ENCODE peak calls at places on chromosomes 4 and X, in five cellular contexts. One of them, this sample, is unnamed.

GRCh38 chr4:113141901-113142346 is 92.5 kb downstream of the ANK2 start:
- DNase-seq in prostate gland: peak
- DNase-seq in heart right ventricle: no peak
- DNase-seq in CD8-positive, alpha-beta T cell: no peak
- DNase-seq in pancreas: no peak
- DNase-seq in this sample: peak

GRCh38 chr4:52160859-52161258 is 109.8 kb downstream of the SPATA18 start:
- DNase-seq in heart right ventricle: no peak
- DNase-seq in CD8-positive, alpha-beta T cell: no peak
- DNase-seq in prostate gland: no peak
- DNase-seq in pancreas: no peak
- DNase-seq in this sample: no peak

GRCh38 chrX:129523076-129524055 is at the start of gene SMARCA1:
- DNase-seq in pancreas: peak
- DNase-seq in heart right ventricle: peak
- DNase-seq in prostate gland: peak
- DNase-seq in CD8-positive, alpha-beta T cell: no peak
- DNase-seq in this sample: no peak

GRCh38 chr4:154559141-154559841 is 3.5 kb upstream of the FGB start:
- DNase-seq in pancreas: no peak
- DNase-seq in heart right ventricle: no peak
- DNase-seq in prostate gland: no peak
- DNase-seq in CD8-positive, alpha-beta T cell: no peak
- DNase-seq in this sample: peak

GRCh38 chr4:146132445-146132844 is 43.1 kb upstream of the LSM6 start:
- DNase-seq in CD8-positive, alpha-beta T cell: no peak
- DNase-seq in prostate gland: no peak
- DNase-seq in pancreas: no peak
- DNase-seq in heart right ventricle: no peak
- DNase-seq in this sample: peak

GRCh38 chrX:121496966-121497365 is 449.6 kb downstream of the GLUD2 start:
- DNase-seq in prostate gland: no peak
- DNase-seq in heart right ventricle: no peak
- DNase-seq in CD8-positive, alpha-beta T cell: no peak
- DNase-seq in pancreas: no peak
- DNase-seq in this sample: no peak

GRCh38 chrX:69138512-69138911 is 26.7 kb downstream of the PJA1 start:
- DNase-seq in prostate gland: no peak
- DNase-seq in CD8-positive, alpha-beta T cell: no peak
- DNase-seq in pancreas: no peak
- DNase-seq in heart right ventricle: no peak
- DNase-seq in this sample: no peak

GRCh38 chr4:48141048-48141447 is 7.0 kb upstream of the TXK start:
- DNase-seq in pancreas: no peak
- DNase-seq in CD8-positive, alpha-beta T cell: no peak
- DNase-seq in prostate gland: no peak
- DNase-seq in heart right ventricle: no peak
- DNase-seq in this sample: peak

GRCh38 chr4:133150643-133151300 is 1.7 kb downstream of the PCDH10 start:
- DNase-seq in CD8-positive, alpha-beta T cell: no peak
- DNase-seq in pancreas: peak
- DNase-seq in prostate gland: no peak
- DNase-seq in heart right ventricle: no peak
- DNase-seq in this sample: no peak

GRCh38 chr4:109462802-109463201 is 29.2 kb downstream of the SEC24B start:
- DNase-seq in prostate gland: no peak
- DNase-seq in pancreas: no peak
- DNase-seq in CD8-positive, alpha-beta T cell: no peak
- DNase-seq in heart right ventricle: no peak
- DNase-seq in this sample: peak

GRCh38 chr4:175435437-175435836 is 376.6 kb downstream of the GPM6A start:
- DNase-seq in heart right ventricle: no peak
- DNase-seq in prostate gland: no peak
- DNase-seq in CD8-positive, alpha-beta T cell: no peak
- DNase-seq in pancreas: no peak
- DNase-seq in this sample: no peak

GRCh38 chr4:733631-733980 is 28.0 kb downstream of the PCGF3 start:
- DNase-seq in pancreas: peak
- DNase-seq in prostate gland: no peak
- DNase-seq in CD8-positive, alpha-beta T cell: no peak
- DNase-seq in heart right ventricle: peak
- DNase-seq in this sample: no peak

GRCh38 chrX:16665089-16665488 is 15.1 kb downstream of the S100G start:
- DNase-seq in pancreas: no peak
- DNase-seq in CD8-positive, alpha-beta T cell: no peak
- DNase-seq in heart right ventricle: no peak
- DNase-seq in prostate gland: no peak
- DNase-seq in this sample: peak

GRCh38 chrX:17830211-17830610 is 30.9 kb downstream of the RAI2 start:
- DNase-seq in pancreas: no peak
- DNase-seq in prostate gland: no peak
- DNase-seq in heart right ventricle: no peak
- DNase-seq in CD8-positive, alpha-beta T cell: no peak
- DNase-seq in this sample: no peak

GRCh38 chrX:9646471-9647038 is 119.1 kb downstream of the GPR143 start:
- DNase-seq in CD8-positive, alpha-beta T cell: no peak
- DNase-seq in prostate gland: no peak
- DNase-seq in pancreas: no peak
- DNase-seq in heart right ventricle: no peak
- DNase-seq in this sample: no peak

GRCh38 chr4:8844976-8845690 is 26.5 kb downstream of the HMX1 start:
- DNase-seq in CD8-positive, alpha-beta T cell: no peak
- DNase-seq in pancreas: no peak
- DNase-seq in heart right ventricle: no peak
- DNase-seq in prostate gland: no peak
- DNase-seq in this sample: no peak

GRCh38 chr4:112321768-112322684 is 24.9 kb downstream of the ALPK1 start:
- DNase-seq in heart right ventricle: peak
- DNase-seq in prostate gland: peak
- DNase-seq in CD8-positive, alpha-beta T cell: peak
- DNase-seq in pancreas: peak
- DNase-seq in this sample: peak

GRCh38 chrX:29318051-29318450 is 730.8 kb downstream of the IL1RAPL1 start:
- DNase-seq in prostate gland: no peak
- DNase-seq in pancreas: no peak
- DNase-seq in heart right ventricle: no peak
- DNase-seq in CD8-positive, alpha-beta T cell: no peak
- DNase-seq in this sample: no peak

GRCh38 chrX:151393514-151393913 is 3.5 kb upstream of the VMA21 start:
- DNase-seq in CD8-positive, alpha-beta T cell: peak
- DNase-seq in prostate gland: no peak
- DNase-seq in heart right ventricle: no peak
- DNase-seq in pancreas: no peak
- DNase-seq in this sample: no peak

GRCh38 chr4:172708184-172708583 is 460.4 kb upstream of the GALNT7 start:
- DNase-seq in pancreas: no peak
- DNase-seq in heart right ventricle: no peak
- DNase-seq in prostate gland: no peak
- DNase-seq in CD8-positive, alpha-beta T cell: no peak
- DNase-seq in this sample: no peak

GRCh38 chr4:825969-826330 is at the start of gene CPLX1:
- DNase-seq in prostate gland: no peak
- DNase-seq in pancreas: peak
- DNase-seq in heart right ventricle: no peak
- DNase-seq in CD8-positive, alpha-beta T cell: no peak
- DNase-seq in this sample: no peak

GRCh38 chrX:139172731-139173130 is 357.8 kb upstream of the F9 start:
- DNase-seq in prostate gland: no peak
- DNase-seq in CD8-positive, alpha-beta T cell: no peak
- DNase-seq in pancreas: no peak
- DNase-seq in heart right ventricle: no peak
- DNase-seq in this sample: no peak

GRCh38 chr4:4968161-4968757 is 51.0 kb downstream of the CYTL1 start:
- DNase-seq in CD8-positive, alpha-beta T cell: no peak
- DNase-seq in prostate gland: no peak
- DNase-seq in pancreas: no peak
- DNase-seq in heart right ventricle: no peak
- DNase-seq in this sample: no peak

GRCh38 chr4:849478-850175 is 23.7 kb upstream of the CPLX1 start:
- DNase-seq in CD8-positive, alpha-beta T cell: no peak
- DNase-seq in prostate gland: no peak
- DNase-seq in pancreas: peak
- DNase-seq in heart right ventricle: no peak
- DNase-seq in this sample: no peak

GRCh38 chrX:68568136-68568535 is 69.3 kb downstream of the YIPF6 start:
- DNase-seq in CD8-positive, alpha-beta T cell: no peak
- DNase-seq in prostate gland: no peak
- DNase-seq in pancreas: no peak
- DNase-seq in heart right ventricle: no peak
- DNase-seq in this sample: peak

GRCh38 chrX:68396953-68397352 is 36.3 kb downstream of the OPHN1 start:
- DNase-seq in CD8-positive, alpha-beta T cell: no peak
- DNase-seq in heart right ventricle: no peak
- DNase-seq in pancreas: no peak
- DNase-seq in prostate gland: no peak
- DNase-seq in this sample: no peak

GRCh38 chrX:46698691-46699090 is 60.2 kb downstream of the SLC9A7 start:
- DNase-seq in pancreas: no peak
- DNase-seq in CD8-positive, alpha-beta T cell: no peak
- DNase-seq in prostate gland: no peak
- DNase-seq in heart right ventricle: no peak
- DNase-seq in this sample: peak

DNA sequence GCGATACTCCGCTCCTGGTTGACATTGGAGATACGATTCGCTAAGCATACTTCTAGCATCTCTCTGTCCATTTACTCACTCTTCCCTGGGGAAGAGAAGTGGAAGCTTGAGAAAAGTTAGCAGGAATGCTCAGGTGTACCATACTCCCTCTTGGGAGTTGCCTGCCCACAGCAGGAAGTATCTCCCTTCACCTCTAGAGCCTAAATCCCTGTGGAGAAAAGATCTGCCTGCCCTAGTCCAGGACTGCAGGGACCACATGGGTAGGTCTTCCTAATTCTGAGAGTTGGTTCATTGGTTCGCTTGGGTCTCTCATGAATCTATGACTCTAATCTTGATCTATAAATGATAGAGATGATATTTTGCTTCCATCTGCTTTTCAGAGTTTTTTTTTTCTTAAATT is 26.3 kb upstream of the MAPK10 start:
- DNase-seq in CD8-positive, alpha-beta T cell: no peak
- DNase-seq in heart right ventricle: no peak
- DNase-seq in pancreas: no peak
- DNase-seq in prostate gland: no peak
- DNase-seq in this sample: no peak
- H3K4me3 ChIP-seq in CD8-positive, alpha-beta T cell: no peak
- H3K4me3 ChIP-seq in heart right ventricle: no peak
- H3K4me3 ChIP-seq in pancreas: no peak
- H3K4me3 ChIP-seq in prostate gland: no peak
- H3K4me3 ChIP-seq in this sample: no peak

GRCh38 chrX:153921511-153922285 is 4.4 kb downstream of the ARHGAP4 start:
- DNase-seq in prostate gland: no peak
- DNase-seq in pancreas: peak
- DNase-seq in CD8-positive, alpha-beta T cell: no peak
- DNase-seq in heart right ventricle: no peak
- DNase-seq in this sample: no peak

GRCh38 chrX:153922286-153922573 is 3.8 kb downstream of the ARHGAP4 start:
- DNase-seq in heart right ventricle: no peak
- DNase-seq in pancreas: peak
- DNase-seq in prostate gland: no peak
- DNase-seq in CD8-positive, alpha-beta T cell: no peak
- DNase-seq in this sample: no peak

GRCh38 chrX:153919281-153919680 is 6.8 kb downstream of the ARHGAP4 start:
- DNase-seq in pancreas: peak
- DNase-seq in CD8-positive, alpha-beta T cell: no peak
- DNase-seq in heart right ventricle: no peak
- DNase-seq in prostate gland: no peak
- DNase-seq in this sample: no peak

GRCh38 chrX:153920546-153920945 is 5.5 kb downstream of the ARHGAP4 start:
- DNase-seq in prostate gland: no peak
- DNase-seq in heart right ventricle: no peak
- DNase-seq in CD8-positive, alpha-beta T cell: no peak
- DNase-seq in pancreas: peak
- DNase-seq in this sample: no peak

DNA sequence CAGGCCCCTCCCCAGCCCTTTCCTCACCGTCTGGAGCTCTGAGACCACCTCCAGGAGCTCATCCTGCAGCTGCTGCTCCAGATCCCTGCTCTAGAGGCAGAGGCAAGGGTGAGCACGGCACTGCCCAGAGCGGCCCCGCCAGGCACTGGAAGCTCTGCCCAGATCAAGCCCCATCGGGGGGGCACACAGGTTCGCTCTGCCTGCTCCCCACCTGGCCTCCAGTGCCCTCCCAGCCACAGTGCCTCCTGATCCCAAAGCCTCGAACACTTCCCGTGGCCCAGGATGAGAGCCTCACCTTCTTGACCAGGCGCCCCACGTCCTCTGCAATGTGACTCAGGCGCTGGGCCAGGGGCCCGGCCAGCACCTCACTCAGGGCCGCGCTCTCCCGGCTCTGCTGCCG is 5.0 kb downstream of the ARHGAP4 start:
- DNase-seq in CD8-positive, alpha-beta T cell: no peak
- DNase-seq in heart right ventricle: no peak
- DNase-seq in pancreas: no peak
- DNase-seq in prostate gland: no peak
- DNase-seq in this sample: no peak
- H3K4me3 ChIP-seq in CD8-positive, alpha-beta T cell: no peak
- H3K4me3 ChIP-seq in heart right ventricle: peak
- H3K4me3 ChIP-seq in pancreas: no peak
- H3K4me3 ChIP-seq in prostate gland: no peak
- H3K4me3 ChIP-seq in this sample: no peak

GRCh38 chr4:81215936-81216335 is 914 bp upstream of the PRKG2 start:
- DNase-seq in heart right ventricle: no peak
- DNase-seq in prostate gland: no peak
- DNase-seq in CD8-positive, alpha-beta T cell: no peak
- DNase-seq in pancreas: no peak
- DNase-seq in this sample: no peak
- H3K4me3 ChIP-seq in heart right ventricle: no peak
- H3K4me3 ChIP-seq in prostate gland: no peak
- H3K4me3 ChIP-seq in CD8-positive, alpha-beta T cell: no peak
- H3K4me3 ChIP-seq in pancreas: no peak
- H3K4me3 ChIP-seq in this sample: no peak

DNA sequence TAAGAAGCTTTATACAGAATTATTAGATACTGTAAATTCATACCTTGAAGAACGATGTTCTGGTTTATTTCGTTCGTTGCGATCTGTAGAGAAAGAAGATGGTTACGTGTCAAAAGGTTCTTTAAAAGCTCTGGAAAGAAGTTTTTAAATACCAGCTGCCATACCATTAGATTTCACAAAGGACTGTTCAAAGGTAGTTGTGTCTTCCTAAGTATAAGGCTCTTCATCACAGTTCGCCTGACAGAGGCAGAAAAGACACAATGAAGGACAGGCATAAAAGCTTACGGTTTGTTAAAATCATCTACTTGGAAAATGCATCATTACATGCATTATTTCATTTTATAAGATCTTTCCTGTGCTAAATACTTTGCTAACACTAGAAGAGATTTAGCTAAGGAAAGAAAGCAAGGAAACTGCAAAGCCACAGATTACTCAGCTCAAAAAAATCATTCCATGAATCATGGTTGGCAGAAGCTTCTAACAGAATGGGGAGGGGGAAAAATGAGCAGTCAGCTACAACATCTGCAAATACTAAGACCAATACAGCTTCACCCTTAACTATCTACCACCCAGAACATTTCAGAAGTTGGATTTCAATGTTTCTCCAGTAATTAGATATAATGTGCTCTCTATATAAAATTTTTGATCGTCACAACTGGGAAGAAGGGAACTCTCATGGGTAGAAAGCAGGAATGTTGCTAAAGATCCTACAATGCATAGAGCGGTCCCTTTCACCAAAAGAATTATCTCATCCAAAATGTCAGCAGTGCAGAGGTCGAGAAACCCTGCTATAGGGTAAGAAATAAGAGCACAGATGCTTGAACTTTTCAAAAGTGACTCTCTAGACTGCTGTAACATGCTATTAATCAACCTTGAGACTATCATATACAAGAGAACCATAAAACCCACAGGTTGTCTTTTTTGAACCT is 50.7 kb upstream of the PRSS48 start:
- DNase-seq in CD8-positive, alpha-beta T cell: no peak
- DNase-seq in prostate gland: no peak
- DNase-seq in heart right ventricle: no peak
- DNase-seq in pancreas: no peak
- DNase-seq in this sample: peak
- H3K4me3 ChIP-seq in CD8-positive, alpha-beta T cell: no peak
- H3K4me3 ChIP-seq in prostate gland: no peak
- H3K4me3 ChIP-seq in heart right ventricle: peak
- H3K4me3 ChIP-seq in pancreas: no peak
- H3K4me3 ChIP-seq in this sample: peak

This sample was measured in mammary epithelial cell.